ENCODE peak calls at places on chromosomes 4 and X, in nine cellular contexts. D is K562, H is uterus, E is suprapubic skin, N is esophagus squamous epithelium, P is heart left ventricle, U is NB4, T is breast epithelium, K is body of pancreas. I is an unnamed sample.

GRCh38 chr4:4216261-4216660 is 10.5 kb downstream of the OTOP1 start:
- DNase-seq in K (no peak), P (no peak), N (no peak), H (no peak), E (no peak), D (no peak), T (no peak), U (no peak), I (no peak)

GRCh38 chr4:102449751-102450352 is 51.3 kb upstream of the NFKB1 start:
- DNase-seq in K (peak), P (no peak), H (no peak), D (peak), E (no peak), N (no peak), T (no peak), U (peak), I (peak)

GRCh38 chr4:124641715-124642380 is 70.7 kb downstream of the ANKRD50 start:
- DNase-seq in H (no peak), N (no peak), D (no peak), P (no peak), E (no peak), U (peak), T (no peak), K (no peak), I (peak)

GRCh38 chrX:4764888-4765287 is 1051.4 kb upstream of the PRKX start:
- DNase-seq in D (no peak), P (no peak), K (no peak), U (no peak), H (no peak), T (no peak), E (no peak), N (no peak), I (no peak)

GRCh38 chr4:7210818-7211217 is 18.5 kb downstream of the SORCS2 start:
- DNase-seq in H (peak), U (no peak), K (no peak), P (no peak), T (no peak), E (no peak), N (no peak), D (no peak), I (peak)

GRCh38 chr4:42248986-42249385 is 96.5 kb upstream of the BEND4 start:
- DNase-seq in D (no peak), H (no peak), T (no peak), P (no peak), E (no peak), U (no peak), N (no peak), K (no peak), I (no peak)

GRCh38 chr4:138259801-138260200 is 17.7 kb upstream of the SLC7A11 start:
- DNase-seq in D (no peak), H (no peak), E (no peak), T (no peak), P (no peak), K (no peak), U (no peak), N (no peak), I (no peak)

GRCh38 chrX:103397707-103398106 is 21.4 kb downstream of the BEX3 start:
- DNase-seq in P (no peak), U (no peak), D (no peak), N (no peak), T (no peak), H (no peak), E (no peak), K (no peak), I (no peak)

GRCh38 chrX:135295238-135295943 is 13.9 kb upstream of the ETDC start:
- DNase-seq in N (no peak), T (no peak), E (no peak), K (no peak), U (no peak), D (no peak), P (peak), H (peak), I (peak)

GRCh38 chr4:4430492-4431195 is 43.7 kb downstream of the NSG1 start:
- DNase-seq in T (no peak), E (no peak), P (no peak), D (peak), N (no peak), K (no peak), U (peak), H (no peak), I (peak)

GRCh38 chr4:181933471-181933870 is 309.7 kb upstream of the TENM3 start:
- DNase-seq in P (no peak), N (no peak), T (no peak), K (no peak), D (no peak), H (no peak), U (no peak), E (no peak), I (no peak)

GRCh38 chrX:46758956-46759644 is at the start of gene SLC9A7:
- DNase-seq in P (peak), T (peak), H (peak), U (peak), E (peak), N (no peak), K (peak), D (peak), I (no peak)

GRCh38 chrX:46039526-46039925 is 505.7 kb downstream of the ZNF674 start:
- DNase-seq in D (no peak), H (no peak), T (no peak), P (no peak), K (no peak), N (no peak), E (no peak), U (peak), I (no peak)

GRCh38 chr4:172147702-172148101 is 334.5 kb downstream of the GALNTL6 start:
- DNase-seq in P (no peak), U (no peak), N (no peak), K (no peak), D (no peak), T (no peak), E (no peak), H (no peak), I (no peak)

GRCh38 chr4:54663181-54663580 is 5.4 kb downstream of the KIT start:
- DNase-seq in N (no peak), H (no peak), K (no peak), P (no peak), T (no peak), E (no peak), D (no peak), U (peak), I (no peak)

GRCh38 chr4:6104541-6105130 is 86.4 kb upstream of the C4orf50 start:
- DNase-seq in D (no peak), K (no peak), U (no peak), P (no peak), T (no peak), E (peak), H (no peak), N (no peak), I (no peak)

GRCh38 chr4:7158991-7159390 is 33.3 kb upstream of the SORCS2 start:
- DNase-seq in D (no peak), E (peak), P (peak), N (no peak), H (peak), K (no peak), U (no peak), T (peak), I (no peak)

GRCh38 chr4:140049024-140049923 is 104.7 kb downstream of the MAML3 start:
- DNase-seq in E (no peak), K (peak), H (peak), N (no peak), P (no peak), U (peak), D (no peak), T (no peak), I (no peak)

GRCh38 chr4:124432500-124432899 is 280.0 kb downstream of the ANKRD50 start:
- DNase-seq in H (no peak), N (no peak), D (no peak), T (no peak), K (no peak), P (no peak), E (no peak), U (no peak), I (no peak)

GRCh38 chr4:2728221-2728620 is 27.9 kb downstream of the TNIP2 start:
- DNase-seq in D (no peak), H (no peak), K (no peak), P (no peak), T (no peak), N (no peak), E (no peak), U (no peak), I (no peak)

GRCh38 chrX:87516716-87517115 is 886 bp upstream of the KLHL4 start:
- DNase-seq in N (no peak), K (no peak), H (no peak), D (no peak), T (no peak), E (no peak), U (no peak), P (no peak), I (no peak)

GRCh38 chrX:71917621-71918341 is 7.1 kb downstream of the NHSL2 start:
- DNase-seq in H (peak), N (no peak), E (no peak), T (no peak), D (no peak), U (no peak), K (no peak), P (no peak), I (no peak)

GRCh38 chrX:106263817-106264216 is 95.7 kb downstream of the PWWP3B start:
- DNase-seq in H (no peak), N (no peak), D (no peak), T (no peak), K (no peak), E (no peak), U (peak), P (no peak), I (no peak)

GRCh38 chrX:120299928-120300327 is 11.3 kb downstream of the TMEM255A start:
- DNase-seq in T (no peak), U (peak), N (no peak), P (no peak), D (peak), E (no peak), K (no peak), H (no peak), I (no peak)

GRCh38 chr4:95764961-95765360 is 74.9 kb upstream of the PDHA2 start:
- DNase-seq in D (no peak), E (no peak), N (no peak), P (no peak), T (no peak), U (no peak), H (no peak), K (no peak), I (no peak)

GRCh38 chr4:137768196-137768595 is 235.9 kb upstream of the PCDH18 start:
- DNase-seq in D (no peak), T (no peak), U (no peak), E (no peak), P (no peak), K (no peak), H (no peak), N (no peak), I (no peak)

GRCh38 chr4:36446275-36446674 is 164.9 kb downstream of the DTHD1 start:
- DNase-seq in D (no peak), K (no peak), N (no peak), H (no peak), E (no peak), T (no peak), U (no peak), P (no peak), I (no peak)

GRCh38 chrX:24241822-24242648 is 71.8 kb downstream of the SUPT20HL2 start:
- DNase-seq in T (no peak), P (no peak), E (no peak), U (peak), H (no peak), N (no peak), K (peak), D (peak), I (no peak)

GRCh38 chrX:21907250-21907649 is 33.3 kb upstream of the SMS start:
- DNase-seq in P (no peak), U (no peak), T (no peak), D (no peak), N (no peak), E (no peak), H (no peak), K (no peak), I (no peak)

GRCh38 chr4:2927016-2927695 is 36.0 kb downstream of the NOP14 start:
- DNase-seq in U (no peak), H (peak), N (no peak), T (peak), E (peak), K (peak), D (no peak), P (no peak), I (no peak)

GRCh38 chrX:10769165-10769564 is 148.8 kb upstream of the MID1 start:
- DNase-seq in K (no peak), D (peak), P (no peak), N (no peak), T (no peak), U (peak), E (no peak), H (no peak), I (no peak)

GRCh38 chr4:84167089-84167488 is 332.0 kb downstream of the NKX6-1 start:
- DNase-seq in N (no peak), K (no peak), E (no peak), U (no peak), H (no peak), T (no peak), D (no peak), P (no peak), I (no peak)

GRCh38 chr4:84166486-84166885 is 332.6 kb downstream of the NKX6-1 start:
- DNase-seq in K (no peak), P (no peak), E (no peak), H (no peak), U (no peak), D (no peak), N (no peak), T (no peak), I (no peak)

GRCh38 chr4:84171871-84172270 is 327.2 kb downstream of the NKX6-1 start:
- DNase-seq in E (no peak), H (no peak), D (peak), U (peak), P (no peak), T (no peak), N (no peak), K (no peak), I (no peak)

DNA sequence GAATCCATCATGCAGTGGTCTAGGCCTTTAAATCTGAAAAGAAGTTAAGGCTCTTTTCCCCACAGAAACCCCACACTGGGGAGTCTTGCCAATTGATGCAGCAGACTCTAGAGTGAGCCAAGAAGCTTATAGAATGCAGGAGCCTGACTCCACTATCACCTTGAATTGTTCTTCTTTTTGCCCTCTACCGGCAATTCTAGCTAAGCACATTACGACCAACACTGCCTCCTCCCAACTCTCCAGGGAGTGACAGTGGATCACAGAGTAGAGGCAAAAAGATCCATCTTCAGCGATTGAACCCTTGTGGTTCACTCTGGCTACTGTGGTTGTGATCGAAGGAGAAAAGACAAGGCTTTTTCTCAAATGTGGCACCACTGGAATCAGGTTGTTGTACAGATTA is 331.5 kb downstream of the NKX6-1 start:
- DNase-seq in T (no peak), U (no peak), P (no peak), D (peak), H (no peak), E (no peak), K (no peak), N (no peak), I (no peak)
- TF ChIP-seq POLR2A in T (no peak), U (no peak), P (no peak), D (no peak), H (no peak), E (no peak), K (no peak), N (no peak), I (no peak)

DNA sequence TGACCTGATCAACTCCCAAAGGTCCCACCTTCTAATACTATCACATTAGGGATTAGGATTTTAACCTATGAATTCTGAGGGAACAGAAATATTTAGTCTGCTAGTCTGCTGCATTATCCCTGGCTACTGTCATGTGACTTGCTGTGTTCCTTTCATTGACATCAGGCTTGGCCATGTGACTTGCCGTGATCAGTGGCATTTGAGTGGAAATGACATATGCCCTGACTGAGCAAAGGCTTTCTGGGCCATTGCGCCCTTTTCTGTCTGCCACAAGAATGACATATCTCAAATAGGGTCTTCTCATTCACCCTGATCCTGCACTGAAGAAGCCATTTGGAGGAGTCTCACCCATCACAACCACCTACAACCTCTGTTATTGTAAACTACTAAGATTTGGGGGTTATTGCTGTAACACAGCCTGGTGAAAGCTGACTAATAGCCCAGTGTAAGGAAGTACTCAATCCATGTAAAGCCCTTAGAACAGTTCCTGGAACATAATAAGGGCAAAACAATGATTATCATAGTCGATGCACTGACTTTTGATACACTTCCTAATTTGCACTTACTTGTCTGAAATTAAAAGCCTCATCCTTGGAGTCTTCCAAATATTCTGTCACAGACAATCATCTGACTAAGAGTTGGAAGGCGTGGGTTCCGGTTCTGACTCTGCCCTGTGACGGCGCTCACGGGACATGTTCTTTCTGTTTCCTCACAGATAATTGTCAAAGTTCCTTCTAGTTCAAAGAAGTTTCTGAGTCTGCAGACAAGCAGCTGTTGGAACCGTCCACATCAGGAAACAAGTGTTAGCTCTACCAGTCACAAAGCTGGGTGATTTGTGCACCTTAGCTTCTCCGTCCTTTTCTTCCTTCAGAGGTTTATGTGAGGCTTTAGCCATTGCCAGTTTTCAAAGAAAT is 33.2 kb upstream of the RASGEF1B start:
- DNase-seq in U (no peak), P (peak), K (peak), D (no peak), N (peak), T (no peak), E (peak), H (peak), I (no peak)
- TF ChIP-seq POLR2A in U (no peak), P (no peak), K (no peak), D (no peak), N (peak), T (no peak), E (no peak), H (no peak), I (no peak)

DNA sequence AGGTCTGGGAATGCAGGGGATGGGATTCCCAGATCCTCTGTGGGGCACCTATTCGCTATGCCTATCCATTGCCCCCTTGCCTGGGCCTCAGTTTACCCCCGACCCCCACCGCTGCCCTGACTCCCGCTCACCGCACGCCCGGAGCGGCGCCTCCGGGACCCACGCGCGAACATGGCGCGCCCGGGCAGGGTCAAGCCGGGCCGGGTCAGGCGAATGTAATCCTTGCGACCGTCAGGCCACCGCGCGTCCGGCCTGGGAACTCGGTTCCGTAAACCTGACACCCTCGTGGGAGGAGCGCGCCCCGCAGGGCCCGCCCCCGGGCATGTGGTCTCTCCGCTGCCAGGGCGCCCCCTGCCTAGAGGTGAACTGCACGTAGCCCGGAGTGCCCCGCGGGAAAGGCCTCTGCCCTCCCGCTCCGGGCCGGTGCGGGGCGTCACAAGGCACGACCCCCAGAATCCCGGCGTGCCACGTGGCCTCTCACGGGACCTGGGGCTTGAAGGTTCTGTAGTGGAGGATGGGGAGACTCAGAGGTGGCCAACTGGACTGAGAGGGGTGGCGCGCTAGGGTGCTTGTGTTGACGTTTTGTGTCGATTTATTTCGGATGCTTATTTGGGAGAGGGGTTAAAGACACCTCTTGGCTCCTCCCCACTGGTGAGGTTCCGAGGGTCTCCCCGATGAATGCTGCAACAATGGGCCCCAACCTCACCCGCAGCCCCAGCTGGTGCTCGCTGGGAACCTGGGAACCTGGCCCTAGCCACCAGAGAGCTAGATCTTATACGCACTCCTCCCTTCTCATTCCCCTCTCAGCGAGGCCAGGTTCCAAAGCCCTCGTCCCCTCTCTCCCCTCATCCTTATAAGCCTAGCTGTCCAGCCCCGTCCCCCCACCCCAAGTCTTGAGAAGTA is at the start of gene PRICKLE3:
- DNase-seq in U (peak), P (peak), T (peak), D (peak), H (peak), K (peak), E (peak), N (peak), I (no peak)
- TF ChIP-seq POLR2A in U (peak), P (peak), T (no peak), D (peak), H (peak), K (peak), E (no peak), N (no peak), I (peak)

GRCh38 chrX:13265549-13266132 is 54.2 kb downstream of the ATXN3L start:
- DNase-seq in T (no peak), E (no peak), P (no peak), D (no peak), K (no peak), H (no peak), U (no peak), N (no peak), I (no peak)

GRCh38 chrX:13260598-13260997 is 59.3 kb downstream of the ATXN3L start:
- DNase-seq in U (no peak), E (no peak), P (no peak), D (no peak), N (no peak), T (no peak), H (no peak), K (no peak), I (no peak)

GRCh38 chrX:13261348-13261747 is 58.5 kb downstream of the ATXN3L start:
- DNase-seq in D (no peak), E (no peak), K (no peak), P (no peak), T (no peak), N (no peak), H (no peak), U (no peak), I (no peak)

GRCh38 chrX:13266641-13267420 is 53.0 kb downstream of the ATXN3L start:
- DNase-seq in H (no peak), U (no peak), N (no peak), E (no peak), P (no peak), T (no peak), D (no peak), K (no peak), I (no peak)

DNA sequence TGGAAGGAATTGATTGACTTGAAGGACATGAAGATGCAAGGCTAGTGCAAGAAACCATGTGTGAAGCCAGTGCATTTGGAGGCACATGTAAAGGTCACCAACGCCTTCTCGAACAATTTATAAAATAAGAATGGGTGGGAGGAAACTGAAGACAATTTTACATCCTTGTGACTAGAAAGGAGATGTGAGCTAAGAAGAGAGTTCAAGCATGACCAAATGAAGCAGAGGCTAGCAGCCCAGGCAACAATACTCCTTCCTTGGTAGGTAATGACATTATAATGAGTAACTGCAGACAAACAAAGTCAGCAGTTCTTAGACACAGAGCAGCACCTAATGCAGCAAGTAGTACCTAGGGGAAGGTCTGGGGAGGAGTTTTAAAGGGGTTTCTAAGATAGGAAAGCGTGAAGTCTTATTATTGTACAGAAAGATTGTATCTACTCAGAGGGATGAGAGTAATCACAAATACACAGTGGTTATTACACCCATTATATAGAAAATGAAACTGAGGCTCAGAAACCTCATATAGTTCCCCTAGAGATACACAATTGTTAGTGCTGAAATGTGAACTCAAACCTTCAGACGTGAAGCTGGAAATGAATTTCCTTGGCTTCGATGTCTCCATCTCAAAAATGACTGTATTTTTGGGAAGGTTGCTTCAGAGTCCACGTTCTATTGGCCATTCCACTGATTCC is 56.1 kb downstream of the ATXN3L start:
- DNase-seq in D (no peak), P (no peak), U (no peak), K (no peak), T (no peak), N (no peak), E (no peak), H (no peak), I (no peak)
- TF ChIP-seq POLR2A in D (no peak), P (no peak), U (no peak), K (no peak), T (no peak), N (no peak), E (no peak), H (no peak), I (no peak)

I was measured in H54.